ENCODE peak calls at places on chromosomes 16 and 17, in seven cellular contexts. X is hepatocyte; W is gastrocnemius medialis; M is naive thymus-derived CD4-positive, alpha-beta T cell; Q is adrenal gland; G is Peyer's patch; O is CD8-positive, alpha-beta memory T cell. Y is an unnamed sample. For H3K4me1, the result is how much of the 10 kb centered on the place peaks cover.

GRCh38 chr16:2585651-2586081 is 47.8 kb downstream of the PDPK1 start:
- DNase-seq in G (no peak), M (no peak), O (no peak), Q (peak), W (no peak), X (no peak), Y (no peak)

GRCh38 chr16:1786242-1787055 is 3.7 kb downstream of the NUBP2 start:
- DNase-seq in M (no peak), X (peak), Q (no peak), W (peak), O (no peak), G (no peak), Y (no peak)

GRCh38 chr17:54839022-54839806 is 61.4 kb upstream of the TOM1L1 start:
- DNase-seq in O (no peak), M (no peak), Q (no peak), W (no peak), G (no peak), X (no peak), Y (no peak)

GRCh38 chr16:85833540-85833914 is 34.0 kb downstream of the COX4I1 start:
- DNase-seq in W (no peak), M (no peak), X (no peak), O (no peak), G (no peak), Q (no peak), Y (no peak)

GRCh38 chr17:6577686-6578263 is 21.4 kb upstream of the PITPNM3 start:
- DNase-seq in X (no peak), M (no peak), Q (no peak), W (no peak), G (peak), O (no peak), Y (no peak)

GRCh38 chr16:4389051-4389955 is 17.7 kb downstream of the VASN start:
- DNase-seq in M (no peak), O (no peak), W (no peak), X (no peak), G (no peak), Q (no peak), Y (peak)

GRCh38 chr17:69358688-69359596 is 32.0 kb upstream of the ABCA5 start:
- DNase-seq in M (no peak), W (no peak), X (peak), O (no peak), G (no peak), Q (no peak), Y (no peak)

GRCh38 chr16:15032547-15033308 is 23.1 kb downstream of the NTAN1 start:
- DNase-seq in Q (no peak), X (no peak), O (no peak), W (no peak), G (no peak), M (no peak), Y (no peak)

DNA sequence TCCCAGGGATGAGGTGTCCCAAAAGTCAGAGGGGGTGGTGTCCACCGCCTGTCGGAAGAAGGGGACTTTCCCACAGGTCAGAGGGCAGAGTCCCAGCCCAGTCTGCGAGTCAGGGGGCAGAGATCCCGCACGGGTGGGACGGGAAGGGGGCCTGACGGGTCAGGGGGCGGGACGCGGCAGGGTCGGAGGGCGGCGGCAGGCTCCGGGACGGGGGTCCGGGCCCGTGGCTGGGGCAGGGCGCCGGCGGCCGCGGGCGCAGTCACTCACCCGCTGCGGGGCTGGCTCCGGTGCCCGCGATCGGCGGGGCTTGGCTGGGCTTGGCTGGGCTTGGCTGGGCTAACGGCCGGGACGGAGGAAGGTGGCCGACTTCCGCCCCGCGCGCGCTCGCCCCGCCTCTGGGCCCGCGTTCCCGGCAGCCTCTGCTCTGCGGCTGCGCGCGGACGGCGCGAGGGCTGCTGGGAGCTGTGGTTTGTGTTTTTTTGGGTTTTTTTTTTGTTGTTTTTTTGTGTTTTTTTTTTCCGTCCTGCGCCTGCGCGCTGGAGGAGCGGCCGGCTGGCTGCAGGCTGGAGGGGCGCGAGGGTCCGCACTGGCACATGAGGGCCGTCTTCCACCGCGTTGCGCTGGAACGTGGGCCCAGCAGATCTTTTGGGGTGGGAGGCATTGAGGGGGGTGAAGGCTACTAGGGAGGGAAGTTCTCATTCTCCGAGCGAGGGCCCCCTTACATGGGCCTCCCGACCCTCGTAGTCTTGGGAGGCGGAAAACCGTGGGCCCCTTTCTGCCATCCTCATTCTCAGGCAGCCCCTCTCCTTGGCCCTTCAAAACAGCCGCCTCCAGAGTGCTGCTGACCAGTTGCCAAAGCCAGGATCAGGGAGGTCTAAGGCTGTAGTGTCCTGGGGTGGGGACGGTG is at the start of gene CANT1:
- DNase-seq in W (peak), M (peak), O (peak), G (peak), X (peak), Q (peak), Y (peak)
- H3K4me1 ChIP-seq in W (under half), M (under half), O (under half), G (under half), X (under half), Q (under half), Y (under half)

GRCh38 chr17:38896373-38896954 is 26.6 kb downstream of the LASP1 start:
- DNase-seq in G (no peak), X (no peak), W (no peak), O (no peak), Q (no peak), M (no peak), Y (no peak)
- H3K4me1 ChIP-seq in G (under half), X (under half), W (half or more), O (half or more), Q (half or more), M (half or more), Y (under half)

GRCh38 chr17:47714773-47715396 is 18.2 kb upstream of the TBX21 start:
- DNase-seq in M (no peak), G (peak), Q (no peak), O (no peak), X (no peak), W (no peak), Y (no peak)

GRCh38 chr17:47716381-47716780 is 16.7 kb upstream of the TBX21 start:
- DNase-seq in Q (no peak), M (no peak), X (no peak), W (no peak), G (no peak), O (no peak), Y (no peak)

GRCh38 chr17:47713980-47714689 is 18.9 kb upstream of the TBX21 start:
- DNase-seq in M (no peak), G (peak), O (no peak), Q (no peak), W (no peak), X (no peak), Y (no peak)

GRCh38 chr17:47717261-47717697 is 15.8 kb upstream of the TBX21 start:
- DNase-seq in Q (no peak), W (no peak), O (no peak), X (no peak), G (no peak), M (peak), Y (no peak)

DNA sequence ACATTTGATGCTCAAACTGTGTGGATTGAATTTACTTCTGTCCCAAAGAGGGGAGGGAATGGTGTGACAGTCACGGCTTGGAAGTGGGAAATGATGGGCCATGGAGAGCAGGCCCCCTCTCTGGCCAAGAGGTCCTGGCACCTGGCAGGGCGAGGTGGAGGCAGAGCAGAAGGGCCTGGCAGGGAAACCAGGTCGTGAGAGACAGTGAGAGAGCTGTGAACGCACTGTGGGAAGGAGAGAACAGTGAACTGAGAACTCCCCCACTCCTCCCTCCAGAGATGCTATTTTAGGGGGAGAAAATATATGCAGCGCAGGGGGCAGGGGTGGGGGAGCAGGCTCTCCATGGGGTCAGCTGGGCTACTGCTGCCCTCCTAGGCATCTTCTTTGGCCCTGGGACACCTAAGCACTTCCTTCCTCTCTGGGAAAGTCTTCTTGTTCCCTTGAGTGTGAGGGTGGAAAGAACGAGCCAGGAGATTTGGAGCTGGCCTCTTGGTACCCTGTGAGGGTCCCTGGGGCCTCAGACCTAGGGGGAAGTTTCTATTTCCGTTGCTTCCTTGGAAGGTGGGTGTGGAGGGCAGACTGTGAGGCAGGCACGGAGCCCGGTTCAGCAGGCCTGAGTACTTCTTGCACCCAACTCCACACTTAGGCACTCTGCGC is 17.2 kb upstream of the TBX21 start:
- DNase-seq in W (no peak), G (no peak), O (no peak), M (no peak), X (no peak), Q (no peak), Y (no peak)
- H3K4me1 ChIP-seq in W (under half), G (under half), O (half or more), M (half or more), X (under half), Q (under half), Y (under half)

DNA sequence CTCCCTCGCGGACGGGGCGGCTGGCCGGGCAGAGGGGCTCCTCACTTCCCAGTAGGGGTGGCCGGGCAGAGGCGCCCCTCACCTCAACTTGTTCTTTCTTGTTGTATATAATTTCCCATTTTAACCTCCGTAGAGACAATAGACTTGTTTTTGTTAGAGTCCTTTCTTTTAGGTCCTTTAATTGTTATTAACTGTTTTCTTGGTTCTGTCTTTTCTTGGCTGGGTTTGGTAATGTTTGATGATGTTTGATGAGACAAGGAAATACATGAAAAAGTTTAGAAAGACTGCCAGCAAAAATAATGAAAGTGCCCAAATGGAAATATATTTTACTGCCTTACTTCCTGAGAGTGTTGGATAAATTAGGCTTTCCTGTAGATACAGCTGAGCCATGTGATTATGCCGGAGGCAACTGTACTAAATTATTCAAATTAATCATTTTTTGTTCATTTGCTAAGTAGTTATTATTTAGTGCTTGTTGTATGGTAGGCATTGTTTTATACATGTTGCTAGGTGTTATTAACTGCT is 30.9 kb downstream of the PRPSAP2 start:
- DNase-seq in X (no peak), W (no peak), G (no peak), M (no peak), O (no peak), Q (no peak), Y (no peak)
- H3K4me1 ChIP-seq in X (under half), W (under half), G (under half), M (under half), O (under half), Q (under half), Y (under half)